ENCODE peak calls at places on chromosomes 5 and 9, in eight cellular contexts. F is stomach; U is activated CD8-positive, alpha-beta memory T cell treated with anti-CD3 and anti-CD28 coated beads for 1 hour; Q is activated naive CD4-positive, alpha-beta T cell; B is fibroblast of gingiva; K is AG09319; M is progenitor cell of endocrine pancreas; O is Peyer's patch. H is an unnamed sample.

GRCh38 chr5:97191893-97192292 is 8.8 kb upstream of the RIOK2 start:
- DNase-seq in Q (no peak), O (no peak), M (no peak), F (no peak), B (no peak), U (no peak), K (no peak), H (no peak)

GRCh38 chr9:110115341-110115820 is 92.6 kb downstream of the C9orf152 start:
- DNase-seq in Q (no peak), K (no peak), O (no peak), B (peak), U (no peak), M (no peak), F (no peak), H (no peak)

GRCh38 chr5:150517272-150518152 is 9.6 kb downstream of the NDST1 start:
- DNase-seq in B (peak), Q (no peak), O (peak), U (no peak), K (peak), M (no peak), F (peak), H (peak)

GRCh38 chr5:135950611-135951010 is 4.2 kb downstream of the LECT2 start:
- DNase-seq in B (peak), M (no peak), Q (no peak), K (peak), O (no peak), F (no peak), U (no peak), H (no peak)

GRCh38 chr5:143886621-143887301 is 74.8 kb downstream of the HMHB1 start:
- DNase-seq in O (no peak), K (no peak), F (no peak), U (no peak), M (no peak), Q (no peak), B (peak), H (no peak)

GRCh38 chr5:141149812-141150211 is at the start of gene PCDHB6:
- DNase-seq in B (no peak), U (no peak), M (no peak), F (no peak), O (no peak), Q (no peak), K (no peak), H (no peak)

GRCh38 chr5:154858972-154859950 is 834 bp downstream of the CNOT8 start:
- DNase-seq in K (no peak), M (no peak), Q (no peak), O (no peak), B (no peak), F (no peak), U (no peak), H (no peak)

GRCh38 chr5:176943816-176944215 is 44.7 kb upstream of the HK3 start:
- DNase-seq in F (no peak), K (no peak), Q (no peak), U (no peak), O (no peak), B (no peak), M (no peak), H (no peak)

GRCh38 chr5:116289276-116289675 is 204.5 kb downstream of the COMMD10 start:
- DNase-seq in B (no peak), M (no peak), U (no peak), F (no peak), K (no peak), O (no peak), Q (no peak), H (no peak)

GRCh38 chr9:21883642-21884041 is 81.2 kb downstream of the MTAP start:
- DNase-seq in B (no peak), U (no peak), K (no peak), O (no peak), F (no peak), Q (no peak), M (no peak), H (peak)

GRCh38 chr5:136518814-136519213 is 153.5 kb upstream of the TRPC7 start:
- DNase-seq in F (no peak), B (no peak), M (no peak), K (no peak), U (no peak), Q (no peak), O (no peak), H (no peak)

GRCh38 chr5:100900796-100901731 is 2.0 kb downstream of the ST8SIA4 start:
- DNase-seq in B (peak), K (no peak), U (peak), F (peak), O (peak), Q (peak), M (peak), H (peak)

GRCh38 chr5:124655211-124655880 is 91.1 kb downstream of the ZNF608 start:
- DNase-seq in B (peak), O (no peak), M (no peak), F (no peak), U (no peak), Q (no peak), K (no peak), H (no peak)

GRCh38 chr9:89375181-89375760 is 57.0 kb downstream of the SECISBP2 start:
- DNase-seq in O (no peak), Q (no peak), F (no peak), U (no peak), K (no peak), B (no peak), M (no peak), H (no peak)

GRCh38 chr9:19934301-19934868 is 145.5 kb upstream of the SLC24A2 start:
- DNase-seq in M (no peak), Q (no peak), K (no peak), O (peak), B (peak), F (peak), U (no peak), H (no peak)

GRCh38 chr5:24232929-24233328 is 411.8 kb downstream of the CDH10 start:
- DNase-seq in K (no peak), M (no peak), Q (no peak), B (no peak), F (no peak), U (no peak), O (no peak), H (no peak)

GRCh38 chr5:88480766-88481499 is 212.3 kb upstream of the TMEM161B start:
- DNase-seq in O (no peak), K (no peak), B (peak), F (no peak), M (no peak), U (no peak), Q (no peak), H (no peak)

GRCh38 chr5:126868961-126869451 is 92.1 kb downstream of the LMNB1 start:
- DNase-seq in K (no peak), M (no peak), Q (peak), B (no peak), F (no peak), U (no peak), O (no peak), H (no peak)

GRCh38 chr9:20854444-20854843 is 170.4 kb downstream of the FOCAD start:
- DNase-seq in K (no peak), Q (no peak), U (no peak), O (no peak), F (no peak), B (peak), M (no peak), H (no peak)

GRCh38 chr5:141618030-141618803 is 583 bp downstream of the DIAPH1 start:
- DNase-seq in O (peak), F (peak), M (peak), U (peak), B (no peak), Q (peak), K (no peak), H (peak)